ENCODE peak calls at places on chromosomes 2 and 18, in six cellular contexts. B is brain microvascular endothelial cell, J is stomach, W is glutamatergic neuron, U is IMR-90, Z is AG04450. R is an unnamed sample.

GRCh38 chr2:168705534-168706470 is 96.6 kb upstream of the NOSTRIN start:
- DNase-seq in B (no peak), J (no peak), W (no peak), Z (no peak), U (peak), R (peak)

GRCh38 chr2:1717129-1717528 is 27.2 kb downstream of the PXDN start:
- DNase-seq in B (no peak), Z (no peak), W (no peak), J (no peak), U (no peak), R (no peak)

GRCh38 chr18:27378396-27379094 is 193.4 kb upstream of the CHST9 start:
- DNase-seq in B (peak), W (no peak), U (no peak), Z (no peak), J (no peak), R (no peak)

GRCh38 chr2:222087998-222088397 is 210.8 kb downstream of the PAX3 start:
- DNase-seq in B (no peak), J (no peak), W (no peak), Z (no peak), U (no peak), R (no peak)

GRCh38 chr2:37976411-37976810 is 51.3 kb downstream of the RMDN2 start:
- DNase-seq in B (no peak), J (no peak), W (no peak), Z (no peak), U (no peak), R (no peak)

GRCh38 chr2:46012618-46013240 is 284.5 kb upstream of the EPAS1 start:
- DNase-seq in W (no peak), Z (no peak), U (peak), J (no peak), B (no peak), R (no peak)

GRCh38 chr2:191280304-191280703 is 35.1 kb downstream of the MYO1B start:
- DNase-seq in B (no peak), Z (no peak), W (no peak), J (no peak), U (no peak), R (no peak)

GRCh38 chr2:31534636-31535035 is 46.1 kb downstream of the SRD5A2 start:
- DNase-seq in W (no peak), B (no peak), Z (no peak), J (no peak), U (no peak), R (no peak)

GRCh38 chr2:62221141-62221540 is 25.2 kb downstream of the B3GNT2 start:
- DNase-seq in U (peak), W (no peak), Z (no peak), B (peak), J (no peak), R (no peak)

GRCh38 chr18:79493211-79493800 is 97.6 kb downstream of the NFATC1 start:
- DNase-seq in Z (no peak), W (peak), J (no peak), U (no peak), B (no peak), R (no peak)

GRCh38 chr2:41903746-41904145 is 144.1 kb upstream of the PKDCC start:
- DNase-seq in Z (no peak), B (no peak), W (no peak), J (no peak), U (peak), R (no peak)

GRCh38 chr2:68291317-68291716 is 28.4 kb downstream of the CNRIP1 start:
- DNase-seq in Z (no peak), B (no peak), J (no peak), U (no peak), W (no peak), R (no peak)

GRCh38 chr2:43576983-43577892 is 18.6 kb downstream of the THADA start:
- DNase-seq in J (no peak), Z (peak), W (no peak), B (peak), U (peak), R (no peak)

GRCh38 chr2:71796174-71796592 is 342.8 kb downstream of the DYSF start:
- DNase-seq in B (peak), W (peak), J (no peak), Z (no peak), U (peak), R (no peak)

GRCh38 chr2:12842917-12843316 is 126.2 kb downstream of the TRIB2 start:
- DNase-seq in U (no peak), Z (no peak), W (no peak), J (no peak), B (no peak), R (no peak)

GRCh38 chr2:98334439-98335078 is 11.7 kb upstream of the CNGA3 start:
- DNase-seq in J (no peak), U (peak), W (no peak), B (peak), Z (peak), R (no peak)

GRCh38 chr2:39124770-39125075 is 3.9 kb upstream of the SOS1 start:
- DNase-seq in W (peak), Z (no peak), J (no peak), B (no peak), U (no peak), R (no peak)

GRCh38 chr2:18213986-18214385 is 335.5 kb downstream of the KCNS3 start:
- DNase-seq in Z (no peak), W (no peak), B (no peak), J (no peak), U (no peak), R (no peak)

GRCh38 chr2:18218160-18218933 is 339.9 kb downstream of the KCNS3 start:
- DNase-seq in U (no peak), Z (no peak), J (no peak), B (no peak), W (no peak), R (no peak)

GRCh38 chr2:18214936-18215335 is 336.5 kb downstream of the KCNS3 start:
- DNase-seq in J (no peak), U (peak), Z (no peak), W (no peak), B (no peak), R (no peak)

GRCh38 chr2:18219676-18220075 is 340.8 kb downstream of the RDH14 start:
- DNase-seq in Z (no peak), B (no peak), J (no peak), U (peak), W (no peak), R (no peak)
- TF ChIP-seq CTCF in Z (peak), B (peak), J (no peak), U (peak), W (no peak), R (no peak)

DNA sequence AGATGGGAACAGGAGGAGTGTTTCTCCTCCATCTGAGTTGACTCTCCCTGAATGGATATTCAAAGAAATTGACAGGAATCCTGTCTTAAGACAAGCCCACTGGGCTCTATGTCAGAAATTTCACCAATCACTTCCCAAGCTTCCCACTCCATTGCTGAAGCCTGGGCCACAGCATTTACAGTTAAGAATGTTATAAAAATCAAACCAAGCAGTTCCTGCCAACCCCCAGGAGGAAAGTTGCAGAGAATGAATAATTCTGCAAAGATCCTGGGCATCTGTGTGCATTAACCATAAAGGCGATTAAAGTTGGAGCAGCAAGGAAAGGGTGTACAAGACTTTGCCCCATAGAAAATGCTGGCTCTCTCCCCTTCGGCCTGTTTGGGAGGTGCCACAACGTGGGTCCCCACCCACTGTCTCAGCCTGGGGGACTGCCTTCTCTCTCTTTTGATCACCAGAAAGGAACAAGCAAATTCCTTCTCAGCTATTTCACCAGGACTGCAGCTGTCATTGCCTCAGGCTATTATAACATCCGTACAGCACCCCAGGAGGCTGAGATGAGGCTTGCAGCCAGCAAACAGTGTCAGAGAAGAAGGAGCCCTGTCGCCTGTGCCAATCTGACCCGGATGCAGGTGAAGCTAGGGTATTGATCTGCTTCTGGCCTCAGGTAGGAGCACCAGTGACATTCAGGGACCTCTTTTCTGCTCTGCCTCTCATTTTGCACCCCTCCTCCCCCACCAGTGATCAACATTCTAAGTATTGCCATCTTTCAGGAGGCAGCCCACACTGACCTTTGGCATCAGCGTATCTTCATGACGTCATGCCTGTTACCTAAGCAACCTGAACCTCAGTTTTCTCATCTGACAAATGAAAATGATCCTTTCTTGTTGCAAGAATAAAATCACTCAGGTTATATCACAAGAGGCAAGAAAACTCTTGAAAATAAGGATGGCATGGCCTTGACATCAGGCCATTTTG is 219.0 kb downstream of the SH3BP4 start:
- DNase-seq in B (peak), J (no peak), W (peak), Z (peak), U (peak), R (peak)
- TF ChIP-seq CTCF in B (peak), J (no peak), W (peak), Z (peak), U (peak), R (peak)

GRCh38 chr2:144524190-144524957 is 4.5 kb upstream of the ZEB2 start:
- DNase-seq in B (no peak), J (no peak), Z (no peak), U (no peak), W (peak), R (peak)
- TF ChIP-seq CTCF in B (no peak), J (no peak), Z (no peak), U (no peak), W (no peak), R (no peak)

GRCh38 chr2:34738691-34739090 is 1139.6 kb upstream of the FAM98A start:
- DNase-seq in Z (no peak), J (no peak), B (no peak), U (no peak), W (no peak), R (no peak)
- TF ChIP-seq CTCF in Z (no peak), J (no peak), B (no peak), U (no peak), W (peak), R (no peak)

DNA sequence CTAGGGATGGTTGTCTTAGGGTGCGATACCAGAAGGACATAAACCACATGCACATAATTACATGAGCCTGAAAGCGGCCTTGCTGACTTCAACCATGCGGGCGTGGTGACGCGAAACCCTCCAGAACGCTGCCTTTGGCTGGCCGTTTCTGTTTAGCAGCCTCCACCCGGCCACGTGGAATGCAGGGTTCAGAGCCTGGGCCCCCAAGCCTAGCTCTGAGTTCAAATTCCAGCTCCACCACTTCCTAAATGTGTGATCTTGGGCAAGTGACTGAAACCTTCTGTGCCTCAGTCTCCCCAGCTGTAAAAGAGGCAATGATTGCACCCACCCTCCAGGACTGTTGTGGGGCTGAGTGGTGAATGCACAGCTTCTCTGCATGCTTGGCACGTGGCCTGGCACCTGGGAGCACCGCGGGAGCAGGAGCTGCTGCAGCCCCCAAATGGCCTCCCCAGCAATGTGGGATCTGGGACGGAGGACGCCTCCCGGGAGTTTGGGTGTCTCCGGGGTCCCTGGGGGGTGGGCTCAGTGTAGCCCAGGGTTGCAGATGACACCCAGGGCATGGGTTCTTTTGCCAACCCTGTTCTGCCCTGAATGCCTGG is 1.5 kb downstream of the KLHL30 start:
- DNase-seq in B (no peak), Z (no peak), W (no peak), U (no peak), J (no peak), R (no peak)
- TF ChIP-seq CTCF in B (no peak), Z (no peak), W (no peak), U (no peak), J (no peak), R (no peak)

GRCh38 chr18:70207181-70207580 is 1.7 kb upstream of the RTTN start:
- DNase-seq in B (no peak), U (no peak), J (no peak), Z (no peak), W (no peak), R (no peak)
- TF ChIP-seq CTCF in B (no peak), U (no peak), J (no peak), Z (no peak), W (no peak), R (no peak)

GRCh38 chr2:118557791-118558190 is 289.7 kb downstream of the EN1 start:
- DNase-seq in W (no peak), J (no peak), Z (no peak), B (no peak), U (no peak), R (no peak)

GRCh38 chr2:118557016-118557415 is 290.4 kb downstream of the EN1 start:
- DNase-seq in J (no peak), W (no peak), Z (no peak), B (no peak), U (no peak), R (no peak)

DNA sequence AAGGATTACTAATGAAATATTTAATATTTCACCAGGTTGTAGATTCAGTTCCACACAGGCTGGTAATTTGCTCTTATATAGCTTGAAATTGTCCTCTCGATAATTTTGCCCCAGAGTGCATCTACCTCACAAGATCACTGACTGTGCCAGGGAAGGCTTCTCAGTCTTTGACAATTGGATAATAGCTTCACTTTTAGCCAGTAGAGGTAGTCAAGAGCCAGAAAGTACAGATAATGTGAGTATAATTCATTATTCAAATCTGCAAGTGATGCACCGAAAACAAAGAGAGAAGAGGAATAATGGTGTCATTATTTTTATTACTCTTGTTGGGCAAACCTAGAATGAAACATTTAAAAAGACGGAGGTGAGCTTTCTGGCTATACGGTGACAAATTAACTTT is 292.8 kb downstream of the EN1 start:
- DNase-seq in B (no peak), J (no peak), W (no peak), U (no peak), Z (no peak), R (no peak)
- TF ChIP-seq CTCF in B (peak), J (no peak), W (no peak), U (no peak), Z (peak), R (no peak)

DNA sequence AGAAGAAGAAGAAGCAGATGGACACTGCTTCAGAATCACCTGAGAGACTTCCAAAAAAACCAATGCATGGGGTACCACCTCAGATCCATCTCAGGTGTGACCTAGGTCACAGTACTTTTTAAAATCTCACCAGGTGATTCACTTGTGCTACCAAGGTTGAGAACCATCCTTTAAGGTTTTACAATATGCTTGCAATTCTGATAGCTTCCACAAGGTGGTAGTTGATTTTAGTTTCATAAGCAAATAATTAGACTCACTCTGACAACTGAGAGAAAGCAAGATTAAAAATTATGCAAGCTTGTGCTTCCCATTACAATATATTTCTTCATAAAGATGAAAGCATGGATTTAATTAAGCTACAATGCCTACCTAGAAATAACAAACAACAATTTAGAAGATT is 355.1 kb downstream of the EN1 start:
- DNase-seq in Z (no peak), J (no peak), W (no peak), U (peak), B (peak), R (no peak)
- TF ChIP-seq CTCF in Z (peak), J (no peak), W (peak), U (peak), B (peak), R (peak)

GRCh38 chr18:8242306-8242705 is 366.9 kb upstream of the RAB12 start:
- DNase-seq in J (no peak), W (no peak), Z (no peak), U (no peak), B (no peak), R (no peak)

GRCh38 chr18:8241731-8242130 is 367.5 kb upstream of the RAB12 start:
- DNase-seq in W (no peak), B (no peak), J (no peak), U (no peak), Z (no peak), R (no peak)

GRCh38 chr18:8235916-8236315 is 373.3 kb upstream of the RAB12 start:
- DNase-seq in U (no peak), Z (no peak), J (no peak), W (no peak), B (no peak), R (no peak)

GRCh38 chr18:8232791-8233190 is 376.4 kb upstream of the RAB12 start:
- DNase-seq in B (no peak), U (no peak), W (no peak), J (no peak), Z (no peak), R (no peak)

DNA sequence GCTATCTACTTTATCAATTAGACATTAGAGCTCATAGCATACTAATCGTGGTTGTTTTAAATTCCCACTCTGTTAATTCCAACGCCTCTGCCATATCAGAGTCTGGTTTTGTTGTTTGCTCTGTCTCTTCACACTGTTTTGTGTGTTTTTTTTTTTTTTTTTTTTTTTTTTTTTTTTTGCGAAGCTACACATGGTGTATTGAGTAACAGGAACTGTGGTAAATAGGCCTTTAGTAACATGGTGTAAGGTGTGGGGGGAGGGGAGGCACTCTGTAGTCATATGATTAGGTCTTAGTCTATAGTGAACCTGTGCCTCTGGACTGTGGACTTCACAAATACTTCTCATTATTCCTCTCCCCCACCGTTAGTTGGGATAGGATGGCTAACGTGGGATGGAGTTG is 370.7 kb upstream of the RAB12 start:
- DNase-seq in Z (no peak), B (no peak), W (no peak), J (no peak), U (no peak), R (no peak)
- TF ChIP-seq CTCF in Z (no peak), B (no peak), W (no peak), J (no peak), U (no peak), R (no peak)

R was measured in transverse colon.